ENCODE peak calls at places on chromosomes 12 and 14, in seven cellular contexts. R is stimulated activated CD4-positive, alpha-beta T cell treated with anti-CD3 and anti-CD28 coated beads, Interleukin-4, amount 100 ng/mL, for 4 hours; G is NCI-H510A; X is cardiac fibroblast; U is bronchial epithelial cell; H is astrocyte; T is glutamatergic neuron. E is an unnamed sample.

GRCh38 chr12:12083688-12084087 is 12.9 kb downstream of the BCL2L14 start:
- DNase-seq in R (no peak), X (no peak), G (no peak), T (no peak), H (peak; percentile 33), U (no peak), E (no peak)

GRCh38 chr12:68798880-68799229 is 9.1 kb upstream of the MDM2 start:
- DNase-seq in R (no peak), U (no peak), X (no peak), T (no peak), H (no peak), G (no peak), E (no peak)

GRCh38 chr14:22614240-22614799 is 16.2 kb downstream of the ABHD4 start:
- DNase-seq in U (peak; percentile 89), H (peak; percentile 99), X (peak; percentile 89), R (no peak), G (no peak), T (no peak), E (no peak)

GRCh38 chr14:22824711-22825359 is 4.9 kb upstream of the MRPL52 start:
- DNase-seq in U (peak; percentile 93), R (no peak), X (peak; percentile 94), G (no peak), T (no peak), H (peak; percentile 97), E (no peak)

GRCh38 chr12:92130999-92131398 is 14.6 kb downstream of the BTG1 start:
- DNase-seq in T (no peak), U (no peak), G (no peak), H (no peak), R (no peak), X (no peak), E (no peak)

GRCh38 chr12:52442600-52443061 is 8.5 kb upstream of the KRT75 start:
- DNase-seq in U (peak; percentile 96), R (no peak), H (peak; percentile 95), G (no peak), T (no peak), X (peak; percentile 95), E (no peak)

GRCh38 chr12:90896164-90896563 is 58.8 kb downstream of the CCER1 start:
- DNase-seq in U (peak; percentile 87), R (no peak), X (peak; percentile 51), H (peak; percentile 90), G (no peak), T (no peak), E (no peak)

GRCh38 chr12:43357141-43357540 is 194.9 kb downstream of the ADAMTS20 start:
- DNase-seq in X (no peak), H (no peak), T (no peak), R (no peak), G (no peak), U (peak; percentile 22), E (no peak)

GRCh38 chr12:102484017-102484731 is 3.8 kb upstream of the IGF1 start:
- DNase-seq in R (peak; percentile 30), T (peak; percentile 53), X (peak; percentile 72), H (peak; percentile 11), G (no peak), U (peak; percentile 37), E (peak; percentile 24)

GRCh38 chr12:49298160-49298559 is 3.2 kb downstream of the PRPH start:
- DNase-seq in U (no peak), H (no peak), R (no peak), X (no peak), G (no peak), T (no peak), E (no peak)

GRCh38 chr12:111438501-111438900 is 32.8 kb downstream of the SH2B3 start:
- DNase-seq in G (peak; percentile 25), R (peak; percentile 44), T (no peak), U (peak; percentile 84), X (peak; percentile 61), H (peak; percentile 68), E (no peak)

GRCh38 chr12:112978163-112979081 is at the start of gene OAS2:
- DNase-seq in X (peak; percentile 86), U (peak; percentile 31), G (no peak), T (no peak), R (peak; percentile 55), H (no peak), E (no peak)

GRCh38 chr14:78982551-78982950 is 812.4 kb downstream of the NRXN3 start:
- DNase-seq in T (no peak), H (peak; percentile 61), U (no peak), G (no peak), X (peak; percentile 31), R (no peak), E (no peak)

GRCh38 chr14:22084393-22085281 is 411.0 kb upstream of the OR4E1 start:
- DNase-seq in T (no peak), U (peak; percentile 64), R (no peak), H (peak; percentile 20), X (peak; percentile 70), G (no peak), E (peak; percentile 9)

GRCh38 chr14:55589171-55589570 is 9.2 kb downstream of the KTN1 start:
- DNase-seq in H (no peak), R (no peak), T (no peak), U (no peak), X (no peak), G (no peak), E (no peak)

GRCh38 chr14:54355698-54356097 is 41.1 kb upstream of the CDKN3 start:
- DNase-seq in H (no peak), T (no peak), U (no peak), X (no peak), R (no peak), G (no peak), E (no peak)

GRCh38 chr14:77043177-77043983 is 14.9 kb upstream of the IRF2BPL start:
- DNase-seq in R (no peak), X (peak; percentile 96), H (peak; percentile 93), T (no peak), U (peak; percentile 64), G (no peak), E (no peak)

E was measured in cerebellum.